ENCODE peak calls at places on chromosomes 5 and 9, in nine cellular contexts. D is iPS-NIHi11; S is stimulated activated CD8-positive, alpha-beta memory T cell treated with anti-CD3 and anti-CD28 coated beads, Interleukin-4, amount 100 ng/mL, for 1 hour; N is H54; C is PC-3; Y is activated CD4-positive, CD25-positive, alpha-beta regulatory T cell; I is cardiac fibroblast; M is bronchial epithelial cell; B is hepatocyte. Z is an unnamed sample.

GRCh38 chr5:149797897-149798296 is 67.8 kb downstream of the PPARGC1B start:
- DNase-seq in D (no peak), S (no peak), N (no peak), C (no peak), Y (no peak), I (no peak), M (no peak), B (no peak), Z (no peak)

GRCh38 chr5:51326844-51327243 is 56.4 kb upstream of the ISL1 start:
- DNase-seq in D (peak), S (no peak), N (no peak), C (no peak), Y (no peak), I (no peak), M (peak), B (no peak), Z (peak)

GRCh38 chr9:5633243-5633642 is 4.3 kb downstream of the RIC1 start:
- DNase-seq in D (no peak), S (no peak), N (no peak), C (peak), Y (no peak), I (peak), M (peak), B (peak), Z (peak)

GRCh38 chr5:127228540-127229184 is 61.9 kb upstream of the MEGF10 start:
- DNase-seq in D (peak), S (no peak), N (no peak), C (no peak), Y (no peak), I (no peak), M (peak), B (peak), Z (peak)

GRCh38 chr9:133372144-133372543 is 3.7 kb downstream of the SURF4 start:
- DNase-seq in D (no peak), S (no peak), N (no peak), C (no peak), Y (no peak), I (no peak), M (no peak), B (no peak), Z (no peak)

GRCh38 chr5:146595088-146595487 is 79.1 kb upstream of the GPR151 start:
- DNase-seq in D (no peak), S (no peak), N (no peak), C (peak), Y (no peak), I (no peak), M (no peak), B (peak), Z (peak)

GRCh38 chr5:1782385-1783213 is 17.0 kb downstream of the MRPL36 start:
- DNase-seq in D (no peak), S (no peak), N (no peak), C (no peak), Y (no peak), I (no peak), M (no peak), B (no peak), Z (no peak)

GRCh38 chr9:4489919-4490704 is at the start of gene SLC1A1:
- DNase-seq in D (peak), S (no peak), N (peak), C (peak), Y (no peak), I (peak), M (peak), B (peak), Z (peak)

Z was measured in mesendoderm.